ENCODE peak calls at places on chromosome 13, in ten cellular contexts. Y, E, V, T, X, R, Q, B, P and O are unnamed samples.

GRCh38 chr13:33723772-33724435 is 94.0 kb upstream of the RFC3 start:
- DNase-seq in Y (peak), E (peak), V (peak), T (peak), X (peak), R (peak), Q (peak), B (peak), P (peak), O (peak)

GRCh38 chr13:110105136-110105535 is 201.8 kb downstream of the COL4A1 start:
- DNase-seq in Y (no peak), E (no peak), V (no peak), T (no peak), X (no peak), R (no peak), Q (no peak), B (no peak), P (no peak), O (no peak)

GRCh38 chr13:51905787-51906186 is 44.0 kb downstream of the CCDC70 start:
- DNase-seq in Y (no peak), E (no peak), V (no peak), T (no peak), X (no peak), R (no peak), Q (no peak), B (peak), P (no peak), O (no peak)

GRCh38 chr13:46641274-46642081 is 88.5 kb downstream of the LRCH1 start:
- DNase-seq in Y (no peak), E (no peak), V (no peak), T (no peak), X (no peak), R (no peak), Q (no peak), B (no peak), P (no peak), O (no peak)

GRCh38 chr13:55977436-55977835 is 1163.3 kb upstream of the PRR20A start:
- DNase-seq in Y (no peak), E (no peak), V (no peak), T (no peak), X (peak), R (no peak), Q (no peak), B (no peak), P (no peak), O (no peak)

GRCh38 chr13:40064723-40065122 is 409.3 kb downstream of the COG6 start:
- DNase-seq in Y (no peak), E (no peak), V (peak), T (no peak), X (no peak), R (no peak), Q (no peak), B (peak), P (no peak), O (no peak)

GRCh38 chr13:94967183-94968039 is 255.1 kb upstream of the SOX21 start:
- DNase-seq in Y (peak), E (no peak), V (no peak), T (no peak), X (no peak), R (peak), Q (no peak), B (no peak), P (no peak), O (no peak)

GRCh38 chr13:81664872-81665271 is 1323.9 kb upstream of the SPRY2 start:
- DNase-seq in Y (no peak), E (no peak), V (no peak), T (no peak), X (no peak), R (no peak), Q (no peak), B (no peak), P (no peak), O (no peak)

GRCh38 chr13:110113284-110113764 is 193.6 kb downstream of the COL4A1 start:
- DNase-seq in Y (no peak), E (no peak), V (no peak), T (no peak), X (peak), R (no peak), Q (no peak), B (peak), P (no peak), O (no peak)

GRCh38 chr13:110869231-110869804 is 45.6 kb downstream of the ANKRD10 start:
- DNase-seq in Y (peak), E (no peak), V (no peak), T (no peak), X (peak), R (no peak), Q (no peak), B (no peak), P (no peak), O (no peak)

GRCh38 chr13:88948501-88948900 is 1277.3 kb downstream of the SLITRK5 start:
- DNase-seq in Y (no peak), E (no peak), V (no peak), T (no peak), X (no peak), R (no peak), Q (no peak), B (no peak), P (no peak), O (no peak)

GRCh38 chr13:67283602-67284001 is 53.5 kb upstream of the PCDH9 start:
- DNase-seq in Y (no peak), E (no peak), V (no peak), T (no peak), X (no peak), R (no peak), Q (peak), B (peak), P (no peak), O (no peak)

GRCh38 chr13:91238036-91238435 is 109.5 kb upstream of the MIR17HG start:
- DNase-seq in Y (no peak), E (no peak), V (no peak), T (no peak), X (no peak), R (no peak), Q (no peak), B (no peak), P (no peak), O (no peak)

GRCh38 chr13:101473458-101473857 is 21.0 kb downstream of the ITGBL1 start:
- DNase-seq in Y (no peak), E (no peak), V (no peak), T (peak), X (no peak), R (no peak), Q (no peak), B (peak), P (no peak), O (no peak)

GRCh38 chr13:90222758-90223157 is 1124.7 kb upstream of the MIR17HG start:
- DNase-seq in Y (no peak), E (no peak), V (no peak), T (no peak), X (no peak), R (no peak), Q (no peak), B (no peak), P (no peak), O (no peak)

GRCh38 chr13:34640179-34640929 is 301.7 kb upstream of the NBEA start:
- DNase-seq in Y (no peak), E (no peak), V (no peak), T (no peak), X (no peak), R (peak), Q (no peak), B (no peak), P (no peak), O (no peak)

GRCh38 chr13:21557995-21558394 is 46.0 kb downstream of the MICU2 start:
- DNase-seq in Y (peak), E (no peak), V (no peak), T (no peak), X (no peak), R (peak), Q (peak), B (peak), P (no peak), O (no peak)

GRCh38 chr13:31310781-31311180 is 111.0 kb downstream of the B3GLCT start:
- DNase-seq in Y (no peak), E (no peak), V (no peak), T (no peak), X (peak), R (no peak), Q (no peak), B (peak), P (no peak), O (no peak)

GRCh38 chr13:107138468-107138867 is 570.5 kb upstream of the ARGLU1 start:
- DNase-seq in Y (peak), E (no peak), V (no peak), T (no peak), X (no peak), R (no peak), Q (peak), B (no peak), P (no peak), O (no peak)

DNA sequence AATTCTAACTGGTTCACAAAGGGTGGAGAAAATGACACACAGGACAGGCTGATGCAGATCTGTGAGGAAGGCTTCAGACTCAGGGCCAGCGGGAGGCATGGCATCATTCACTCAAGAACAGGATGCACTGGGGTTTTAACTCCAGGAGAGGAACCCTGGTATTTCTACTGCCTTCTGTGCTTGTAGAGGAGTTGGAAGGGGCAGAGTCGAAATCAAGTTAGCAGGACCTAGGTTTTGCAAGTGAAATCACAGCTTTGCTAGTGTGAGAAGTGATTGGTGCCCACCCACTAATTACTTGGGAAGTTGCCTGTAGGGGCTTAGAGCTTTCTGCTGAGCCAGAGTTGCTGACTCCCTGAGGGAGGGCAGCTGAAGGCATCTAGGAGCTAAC is 92.7 kb downstream of the AKAP11 start:
- DNase-seq in Y (peak), E (no peak), V (no peak), T (no peak), X (no peak), R (peak), Q (no peak), B (no peak), P (no peak), O (no peak)
- TF ChIP-seq CTCF in Y (no peak), E (no peak), V (no peak), T (no peak), X (no peak), R (no peak), Q (no peak), B (no peak), P (no peak), O (no peak)

DNA sequence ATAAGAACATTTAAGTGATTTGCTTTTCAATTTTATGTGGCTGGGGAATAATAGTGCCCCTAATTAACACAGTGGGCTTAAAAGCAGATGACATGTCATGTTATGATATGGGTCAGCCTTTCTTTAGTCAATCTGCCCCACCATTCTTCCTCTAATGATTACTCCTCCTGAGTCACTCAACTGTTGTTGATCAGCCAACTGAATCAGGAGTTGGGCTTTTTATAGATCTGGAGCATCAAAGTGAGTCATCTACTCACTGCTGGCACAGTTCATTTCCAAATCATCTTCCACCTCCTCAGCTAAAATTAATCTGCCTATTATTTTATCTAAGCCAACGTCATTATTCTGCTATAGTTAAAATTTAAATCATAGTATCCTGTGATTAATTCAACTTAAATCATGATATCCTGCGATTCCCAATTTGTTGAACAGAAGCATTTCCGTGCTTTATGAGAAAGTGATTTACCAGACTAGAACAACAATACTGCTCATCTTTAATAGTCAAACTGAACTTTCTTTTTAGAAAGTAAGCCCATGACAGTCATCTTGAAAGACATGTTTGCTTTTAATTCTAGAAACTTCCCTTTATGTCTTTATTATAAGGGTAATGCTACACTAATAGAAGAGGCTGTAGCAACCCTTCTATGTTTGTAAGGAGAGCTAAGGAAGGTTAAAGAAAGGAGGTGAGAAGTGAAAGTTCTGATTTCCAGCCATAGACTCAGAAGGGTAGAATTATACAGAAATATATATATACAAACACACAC is 551.4 kb downstream of the TBC1D4 start:
- DNase-seq in Y (no peak), E (no peak), V (peak), T (no peak), X (no peak), R (no peak), Q (no peak), B (peak), P (no peak), O (no peak)
- TF ChIP-seq CTCF in Y (no peak), E (no peak), V (no peak), T (no peak), X (no peak), R (no peak), Q (no peak), B (no peak), P (no peak), O (no peak)

GRCh38 chr13:97627566-97627965 is 193.6 kb downstream of the RAP2A start:
- DNase-seq in Y (peak), E (no peak), V (peak), T (no peak), X (peak), R (peak), Q (peak), B (peak), P (no peak), O (no peak)
- TF ChIP-seq CTCF in Y (no peak), E (no peak), V (no peak), T (no peak), X (no peak), R (no peak), Q (no peak), B (no peak), P (no peak), O (no peak)

GRCh38 chr13:73286177-73286576 is 227.4 kb downstream of the KLF5 start:
- DNase-seq in Y (peak), E (no peak), V (no peak), T (no peak), X (no peak), R (no peak), Q (no peak), B (no peak), P (no peak), O (no peak)
- TF ChIP-seq CTCF in Y (peak), E (no peak), V (no peak), T (no peak), X (no peak), R (no peak), Q (no peak), B (peak), P (no peak), O (no peak)

DNA sequence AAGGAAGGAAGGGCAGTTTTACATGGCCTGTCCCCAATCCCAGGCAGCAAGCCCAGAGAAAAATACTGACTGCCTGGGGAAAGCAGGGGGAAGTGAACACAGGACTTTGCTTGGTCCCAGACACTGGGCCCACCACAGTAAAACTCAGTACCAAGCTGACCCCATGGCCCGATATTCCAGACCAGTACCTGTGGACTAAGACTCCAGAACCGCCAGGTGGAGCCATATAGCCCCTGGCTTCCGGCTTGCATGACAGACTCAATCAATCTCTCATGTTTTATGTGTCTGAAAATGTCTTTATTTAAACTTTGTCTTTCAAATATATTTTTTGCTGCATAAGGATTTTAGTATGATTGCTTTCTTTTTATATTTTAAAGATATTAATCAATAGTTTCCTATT is 767.9 kb upstream of the SLITRK6 start:
- DNase-seq in Y (peak), E (no peak), V (no peak), T (no peak), X (no peak), R (peak), Q (peak), B (no peak), P (no peak), O (no peak)
- TF ChIP-seq CTCF in Y (peak), E (no peak), V (no peak), T (no peak), X (no peak), R (peak), Q (peak), B (peak), P (no peak), O (no peak)

DNA sequence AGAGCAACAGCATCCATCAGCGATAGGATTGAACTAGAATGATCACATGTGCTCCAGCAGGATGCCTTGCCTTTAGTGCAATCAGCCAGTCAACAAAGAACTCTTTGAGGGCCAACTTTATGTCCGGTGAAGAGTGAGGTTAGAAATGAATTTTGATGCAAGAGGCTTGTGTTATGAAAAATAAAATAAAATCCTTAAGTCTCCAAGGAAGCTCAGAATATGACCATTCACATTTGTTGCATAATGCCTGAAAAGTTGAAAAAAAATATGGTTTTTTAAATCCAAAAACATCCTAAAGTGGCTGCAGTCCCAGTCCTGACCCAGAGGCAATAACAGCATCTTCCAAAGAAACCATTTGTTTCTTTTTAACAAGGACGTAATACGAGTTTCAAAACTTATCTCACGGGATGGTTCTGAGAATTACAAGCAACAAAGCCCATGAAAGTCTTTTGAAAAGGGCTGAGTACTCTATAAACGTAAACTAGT is 61.3 kb downstream of the DCLK1 start:
- DNase-seq in Y (no peak), E (no peak), V (peak), T (no peak), X (no peak), R (no peak), Q (no peak), B (no peak), P (no peak), O (no peak)
- TF ChIP-seq CTCF in Y (no peak), E (no peak), V (no peak), T (no peak), X (no peak), R (no peak), Q (no peak), B (no peak), P (no peak), O (no peak)